ENCODE peak calls at places on chromosome 19, in four cellular contexts. H, F, D and L are unnamed samples.

GRCh38 chr19:14507704-14508246 is 10.4 kb downstream of the DNAJB1 start:
- DNase-seq in H (no peak), F (no peak), D (no peak), L (no peak)

GRCh38 chr19:47351545-47351944 is 2.4 kb downstream of the DHX34 start:
- DNase-seq in H (no peak), F (no peak), D (no peak), L (no peak)

GRCh38 chr19:48461982-48462655 is 6.7 kb downstream of the KCNJ14 start:
- DNase-seq in H (no peak), F (no peak), D (no peak), L (no peak)

GRCh38 chr19:11200931-11201330 is 3.6 kb upstream of the KANK2 start:
- DNase-seq in H (no peak), F (no peak), D (no peak), L (no peak)

GRCh38 chr19:13396256-13397080 is 109.8 kb downstream of the CACNA1A start:
- DNase-seq in H (no peak), F (peak), D (peak), L (peak)

GRCh38 chr19:47766670-47767069 is 11.8 kb upstream of the SELENOW start:
- DNase-seq in H (no peak), F (no peak), D (no peak), L (no peak)

GRCh38 chr19:53511933-53512374 is 26.0 kb upstream of the ZNF331 start:
- DNase-seq in H (peak), F (peak), D (peak), L (peak)

GRCh38 chr19:46426035-46426505 is 2.7 kb downstream of the PNMA8C start:
- DNase-seq in H (no peak), F (no peak), D (no peak), L (no peak)

GRCh38 chr19:36139473-36140288 is at the start of gene CAPNS1:
- DNase-seq in H (peak), F (peak), D (peak), L (peak)

GRCh38 chr19:44820648-44821609 is 12.0 kb downstream of the BCAM start:
- DNase-seq in H (peak), F (peak), D (no peak), L (no peak)

GRCh38 chr19:14528419-14529253 is 758 bp upstream of the TECR start:
- DNase-seq in H (no peak), F (no peak), D (no peak), L (no peak)

GRCh38 chr19:29404951-29405727 is 120.7 kb upstream of the VSTM2B start:
- DNase-seq in H (no peak), F (no peak), D (no peak), L (no peak)

GRCh38 chr19:36210497-36210896 is 4.0 kb downstream of the ZNF565 start:
- DNase-seq in H (no peak), F (no peak), D (no peak), L (no peak)

GRCh38 chr19:6739884-6740588 is 556 bp downstream of the TRIP10 start:
- DNase-seq in H (peak), F (no peak), D (no peak), L (no peak)

GRCh38 chr19:11197291-11198174 is at the start of gene KANK2:
- DNase-seq in H (peak), F (peak), D (no peak), L (peak)

GRCh38 chr19:3725121-3725520 is 16.9 kb downstream of the TJP3 start:
- DNase-seq in H (no peak), F (no peak), D (no peak), L (no peak)

GRCh38 chr19:10670876-10671804 is 17.0 kb downstream of the ILF3 start:
- DNase-seq in H (no peak), F (no peak), D (no peak), L (no peak)

GRCh38 chr19:5697022-5697889 is 7.2 kb downstream of the RPL36 start:
- DNase-seq in H (no peak), F (no peak), D (no peak), L (no peak)

GRCh38 chr19:13132471-13133166 is 14.6 kb downstream of the NACC1 start:
- DNase-seq in H (no peak), F (no peak), D (no peak), L (no peak)

GRCh38 chr19:5997371-5997770 is 19.4 kb upstream of the RANBP3 start:
- DNase-seq in H (no peak), F (no peak), D (no peak), L (no peak)

GRCh38 chr19:48400018-48400742 is 6.7 kb downstream of the GRIN2D start:
- DNase-seq in H (peak), F (peak), D (no peak), L (no peak)

GRCh38 chr19:14563989-14564650 is 7.7 kb downstream of the NDUFB7 start:
- DNase-seq in H (peak), F (no peak), D (no peak), L (no peak)

GRCh38 chr19:47086280-47086679 is 27.3 kb downstream of the ZC3H4 start:
- DNase-seq in H (no peak), F (no peak), D (no peak), L (no peak)

GRCh38 chr19:10699650-10700335 is 1.4 kb upstream of the QTRT1 start:
- DNase-seq in H (no peak), F (no peak), D (no peak), L (no peak)

GRCh38 chr19:41569481-41570150 is 6.3 kb upstream of the CEACAM21 start:
- DNase-seq in H (no peak), F (no peak), D (no peak), L (no peak)

GRCh38 chr19:41565384-41565730 is 10.6 kb upstream of the CEACAM21 start:
- DNase-seq in H (no peak), F (no peak), D (no peak), L (no peak)

GRCh38 chr19:41564515-41565383 is 11.2 kb upstream of the CEACAM21 start:
- DNase-seq in H (no peak), F (no peak), D (no peak), L (no peak)

DNA sequence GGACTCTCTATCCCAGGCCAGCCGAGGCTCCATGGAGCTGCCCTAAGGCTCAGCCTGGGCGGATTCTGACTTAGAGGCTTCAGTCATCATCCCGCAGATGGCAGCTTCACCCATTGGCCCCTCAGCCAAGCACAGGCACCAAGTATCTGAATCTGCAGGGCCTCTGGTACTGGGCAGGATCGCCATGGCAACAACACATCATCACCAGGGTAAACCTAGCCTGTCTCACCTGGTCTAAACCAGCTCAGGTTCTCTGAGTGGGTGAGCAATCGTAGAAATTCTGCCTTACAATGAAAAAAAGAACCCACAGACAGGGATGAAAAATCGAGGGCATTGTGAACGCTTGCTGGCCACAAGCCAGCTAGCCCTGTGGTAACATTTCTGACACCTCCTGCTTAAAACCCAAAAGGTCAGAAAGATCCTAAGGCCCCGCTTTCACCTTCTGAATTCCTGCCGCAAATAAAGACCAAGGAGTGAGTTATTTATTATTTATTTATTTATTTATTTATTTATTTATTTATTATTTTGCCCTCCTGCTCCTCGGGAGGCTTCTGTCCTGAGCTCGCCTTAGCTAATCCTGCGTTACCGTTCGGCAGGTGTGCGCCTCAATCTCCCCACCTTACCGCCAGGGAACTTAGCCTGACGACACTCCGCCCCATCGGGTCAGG is 12.0 kb upstream of the CEACAM21 start:
- DNase-seq in H (no peak), F (no peak), D (no peak), L (no peak)
- TF ChIP-seq CTCF in H (no peak), F (no peak), D (no peak), L (no peak)

GRCh38 chr19:18590273-18591272 is 2.0 kb downstream of the REX1BD start:
- DNase-seq in H (peak), F (no peak), D (no peak), L (no peak)
- TF ChIP-seq CTCF in H (peak), F (no peak), D (peak), L (no peak)

DNA sequence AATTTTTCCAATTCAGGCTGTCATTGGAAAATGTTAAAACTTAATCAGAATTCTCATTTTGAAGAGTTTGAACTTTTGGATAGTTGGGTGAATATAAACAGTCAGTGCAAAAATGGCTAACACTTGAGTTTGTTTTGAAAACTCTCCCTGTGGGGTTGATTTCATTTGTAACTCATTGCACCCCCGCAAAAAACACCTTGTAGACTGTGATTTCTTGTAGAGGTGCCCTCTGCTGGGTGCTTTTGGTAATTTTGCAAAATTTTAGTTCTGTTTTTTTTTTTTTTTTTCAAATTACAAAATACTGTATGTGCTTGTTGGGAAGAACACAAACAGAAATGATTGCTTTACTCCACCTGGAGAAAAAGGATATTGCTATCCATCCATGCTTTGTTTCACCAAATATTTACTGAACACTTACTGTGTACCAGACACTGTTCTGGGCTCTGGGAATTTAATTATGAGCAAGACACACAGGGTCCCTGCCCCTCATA is 28.2 kb upstream of the GPI start:
- DNase-seq in H (no peak), F (peak), D (no peak), L (no peak)
- TF ChIP-seq CTCF in H (peak), F (peak), D (peak), L (peak)

DNA sequence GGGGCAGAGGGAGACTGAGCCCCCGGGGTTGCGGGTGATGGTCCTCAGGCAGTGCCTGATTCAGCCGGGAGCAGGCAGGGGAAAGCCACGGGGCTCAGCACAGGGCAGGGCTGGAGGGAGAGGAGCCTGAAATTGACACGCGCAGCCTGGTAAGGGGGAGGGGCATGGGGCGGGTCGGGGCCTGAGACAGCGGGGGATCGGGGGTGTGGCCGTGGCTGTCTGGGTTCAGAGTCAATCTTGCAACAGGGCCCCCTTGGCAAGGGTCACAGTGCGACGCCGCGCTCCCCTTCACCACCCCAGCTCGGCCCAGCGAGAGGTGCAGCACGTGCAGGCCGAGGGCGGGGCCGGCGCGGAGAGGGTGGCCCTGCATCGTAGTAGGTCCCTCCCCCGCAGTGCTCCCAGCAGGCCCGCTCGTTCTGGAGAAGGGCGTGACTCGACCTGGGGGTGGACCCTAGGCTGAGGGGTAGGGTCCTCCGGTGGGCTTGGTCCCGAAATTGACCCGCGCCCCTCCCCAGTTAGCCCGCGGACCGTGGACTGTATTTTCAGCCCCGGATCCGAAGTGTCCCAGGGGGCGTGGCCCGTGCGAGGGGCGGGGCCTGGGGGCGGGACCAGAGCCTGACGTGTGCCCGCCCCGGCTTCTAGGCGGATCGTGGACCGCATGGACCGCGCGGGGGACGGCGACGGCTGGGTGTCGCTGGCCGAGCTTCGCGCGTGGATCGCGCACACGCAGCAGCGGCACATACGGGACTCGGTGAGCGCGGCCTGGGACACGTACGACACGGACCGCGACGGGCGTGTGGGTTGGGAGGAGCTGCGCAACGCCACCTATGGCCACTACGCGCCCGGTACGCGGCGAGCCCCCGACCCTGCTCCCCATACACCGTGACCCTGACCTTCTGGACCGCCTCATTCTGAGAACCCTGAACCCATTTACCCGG is 6.0 kb downstream of the RCN3 start:
- DNase-seq in H (peak), F (peak), D (no peak), L (no peak)
- TF ChIP-seq CTCF in H (peak), F (no peak), D (no peak), L (peak)

GRCh38 chr19:16889429-16889882 is 657 bp downstream of the F2RL3 start:
- DNase-seq in H (peak), F (no peak), D (no peak), L (no peak)
- TF ChIP-seq CTCF in H (no peak), F (no peak), D (no peak), L (no peak)

GRCh38 chr19:55553217-55554182 is 8.2 kb upstream of the SBK3 start:
- DNase-seq in H (no peak), F (no peak), D (no peak), L (no peak)
- TF ChIP-seq CTCF in H (no peak), F (no peak), D (no peak), L (no peak)

DNA sequence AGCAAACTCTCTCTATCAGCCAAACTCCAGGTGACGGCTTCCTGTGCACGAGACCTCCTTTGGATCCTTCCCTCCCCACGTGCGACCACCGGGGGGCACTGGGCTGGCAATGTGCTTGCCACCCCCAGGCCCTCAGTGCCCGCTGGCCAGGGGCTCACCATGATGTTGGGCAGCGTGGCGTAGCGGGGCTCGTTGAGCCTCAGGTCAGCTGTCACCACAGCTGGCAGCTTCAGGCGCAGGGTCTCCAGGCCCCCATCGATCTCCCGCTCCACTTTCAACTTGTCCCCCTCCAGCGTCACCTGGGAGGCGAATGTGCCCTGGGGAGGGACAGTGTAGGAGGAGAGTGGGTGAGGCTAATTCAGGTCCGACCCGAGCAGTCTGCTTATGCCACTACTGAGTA is 4.8 kb upstream of the VSIG10L start:
- DNase-seq in H (no peak), F (no peak), D (no peak), L (no peak)
- TF ChIP-seq CTCF in H (no peak), F (no peak), D (no peak), L (peak)

GRCh38 chr19:43555185-43555770 is 20.0 kb downstream of the XRCC1 start:
- DNase-seq in H (peak), F (peak), D (no peak), L (no peak)
- TF ChIP-seq CTCF in H (peak), F (peak), D (peak), L (peak)